ENCODE peak calls at places on chromosome 1, in five cellular contexts. One of them, this sample, is unnamed.

GRCh38 chr1:157992813-157993178 is 649 bp upstream of the KIRREL1 start:
- DNase-seq in type B pancreatic cell: no peak
- DNase-seq in NCI-H460: no peak
- DNase-seq in neuronal stem cell: no peak
- DNase-seq in lower lobe of right lung: no peak
- DNase-seq in this sample: no peak

GRCh38 chr1:102118150-102118549 is 121.4 kb upstream of the OLFM3 start:
- DNase-seq in type B pancreatic cell: no peak
- DNase-seq in NCI-H460: no peak
- DNase-seq in neuronal stem cell: peak
- DNase-seq in lower lobe of right lung: no peak
- DNase-seq in this sample: no peak

GRCh38 chr1:232684331-232685105 is 54.6 kb upstream of the SIPA1L2 start:
- DNase-seq in type B pancreatic cell: no peak
- DNase-seq in NCI-H460: no peak
- DNase-seq in neuronal stem cell: no peak
- DNase-seq in lower lobe of right lung: no peak
- DNase-seq in this sample: no peak

GRCh38 chr1:204410764-204411450 is 710 bp downstream of the PPP1R15B start:
- DNase-seq in type B pancreatic cell: peak
- DNase-seq in NCI-H460: no peak
- DNase-seq in neuronal stem cell: no peak
- DNase-seq in lower lobe of right lung: peak
- DNase-seq in this sample: peak

GRCh38 chr1:156929596-156930238 is 9.3 kb downstream of the LRRC71 start:
- DNase-seq in type B pancreatic cell: no peak
- DNase-seq in NCI-H460: no peak
- DNase-seq in neuronal stem cell: no peak
- DNase-seq in lower lobe of right lung: no peak
- DNase-seq in this sample: no peak

GRCh38 chr1:5456090-5456789 is 536.0 kb downstream of the NPHP4 start:
- DNase-seq in type B pancreatic cell: no peak
- DNase-seq in NCI-H460: no peak
- DNase-seq in neuronal stem cell: no peak
- DNase-seq in lower lobe of right lung: no peak
- DNase-seq in this sample: no peak

GRCh38 chr1:223665592-223666312 is at the start of gene CAPN8:
- DNase-seq in type B pancreatic cell: no peak
- DNase-seq in NCI-H460: no peak
- DNase-seq in neuronal stem cell: no peak
- DNase-seq in lower lobe of right lung: no peak
- DNase-seq in this sample: no peak

GRCh38 chr1:107617921-107618320 is 347.1 kb downstream of the VAV3 start:
- DNase-seq in type B pancreatic cell: no peak
- DNase-seq in NCI-H460: no peak
- DNase-seq in neuronal stem cell: no peak
- DNase-seq in lower lobe of right lung: no peak
- DNase-seq in this sample: no peak

GRCh38 chr1:245107776-245108114 is 47.0 kb upstream of the KIF26B start:
- DNase-seq in type B pancreatic cell: no peak
- DNase-seq in NCI-H460: no peak
- DNase-seq in neuronal stem cell: no peak
- DNase-seq in lower lobe of right lung: no peak
- DNase-seq in this sample: no peak

GRCh38 chr1:30420519-30421050 is 302.8 kb downstream of the MATN1 start:
- DNase-seq in type B pancreatic cell: peak
- DNase-seq in NCI-H460: no peak
- DNase-seq in neuronal stem cell: no peak
- DNase-seq in lower lobe of right lung: no peak
- DNase-seq in this sample: no peak

GRCh38 chr1:40373323-40374283 is at the start of gene SMAP2:
- DNase-seq in type B pancreatic cell: peak
- DNase-seq in NCI-H460: peak
- DNase-seq in neuronal stem cell: peak
- DNase-seq in lower lobe of right lung: peak
- DNase-seq in this sample: peak

This sample was measured in GM13977.